ENCODE peak calls at places on chromosomes 1 and 21, in eight cellular contexts. V is IMR-90, A is WTC11, O is SK-N-SH, D is H1, W is HepG2, Q is A549, P is GM12878. Y is an unnamed sample.

GRCh38 chr1:158400901-158401300 is 1.6 kb upstream of the OR10T2 start:
- DNase-seq in O (no peak), A (no peak), W (no peak), P (no peak), Q (no peak), V (no peak), D (no peak), Y (no peak)

GRCh38 chr1:167489581-167490340 is 28.6 kb downstream of the CD247 start:
- DNase-seq in W (no peak), Q (no peak), D (peak), A (peak), P (no peak), O (no peak), V (no peak), Y (no peak)

GRCh38 chr1:29459551-29459945 is 223.2 kb downstream of the PTPRU start:
- DNase-seq in P (no peak), W (no peak), V (no peak), O (no peak), A (no peak), Q (no peak), D (no peak), Y (no peak)

GRCh38 chr1:42941640-42942330 is 16.9 kb downstream of the SLC2A1 start:
- DNase-seq in D (no peak), P (no peak), Q (peak), A (no peak), W (no peak), O (no peak), V (peak), Y (peak)

GRCh38 chr1:228867951-228868730 is 132.9 kb downstream of the RHOU start:
- DNase-seq in W (no peak), O (no peak), V (no peak), D (no peak), A (no peak), P (no peak), Q (no peak), Y (no peak)

GRCh38 chr1:25651824-25652741 is 35.5 kb downstream of the MAN1C1 start:
- DNase-seq in O (peak), V (no peak), D (no peak), W (no peak), Q (no peak), P (no peak), A (no peak), Y (no peak)

GRCh38 chr1:229231754-229232119 is 39.2 kb upstream of the RAB4A start:
- DNase-seq in A (no peak), O (no peak), Q (no peak), P (no peak), V (no peak), W (no peak), D (no peak), Y (no peak)

GRCh38 chr1:153348511-153349362 is at the start of gene PGLYRP4:
- DNase-seq in Q (no peak), V (no peak), D (no peak), P (no peak), O (no peak), W (no peak), A (no peak), Y (no peak)

GRCh38 chr1:180571060-180571831 is 12.5 kb downstream of the OVAAL start:
- DNase-seq in P (no peak), O (no peak), Q (no peak), A (no peak), W (no peak), V (peak), D (no peak), Y (no peak)

GRCh38 chr1:117696567-117696966 is 90.7 kb downstream of the TENT5C start:
- DNase-seq in V (peak), P (no peak), O (no peak), Q (no peak), D (no peak), A (no peak), W (no peak), Y (no peak)

GRCh38 chr1:3052501-3052900 is 16.5 kb upstream of the PRDM16 start:
- DNase-seq in O (no peak), V (no peak), D (no peak), A (no peak), P (no peak), Q (no peak), W (no peak), Y (no peak)

GRCh38 chr1:161198206-161198876 is 513 bp downstream of the ADAMTS4 start:
- DNase-seq in W (peak), V (no peak), A (peak), D (no peak), P (no peak), O (peak), Q (no peak), Y (no peak)

GRCh38 chr1:206456577-206457375 is 13.5 kb upstream of the IKBKE start:
- DNase-seq in W (no peak), O (no peak), V (no peak), A (no peak), Q (no peak), P (no peak), D (no peak), Y (no peak)

GRCh38 chr1:183470961-183471747 is 1.1 kb upstream of the SMG7 start:
- DNase-seq in D (no peak), P (peak), W (peak), A (peak), O (peak), V (peak), Q (peak), Y (peak)

GRCh38 chr1:16321176-16321867 is 31.0 kb downstream of the FBXO42 start:
- DNase-seq in O (no peak), A (no peak), W (peak), V (no peak), Q (no peak), P (peak), D (no peak), Y (no peak)

GRCh38 chr1:3564921-3565831 is 46.1 kb downstream of the MEGF6 start:
- DNase-seq in A (peak), P (no peak), O (peak), Q (no peak), W (no peak), D (peak), V (peak), Y (peak)

GRCh38 chr21:32576011-32576410 is 9.3 kb downstream of the TCP10L start:
- DNase-seq in W (no peak), V (no peak), D (no peak), P (no peak), A (no peak), O (no peak), Q (no peak), Y (no peak)

GRCh38 chr21:38910390-38911008 is 104.8 kb downstream of the ETS2 start:
- DNase-seq in D (no peak), V (no peak), Q (peak), P (no peak), A (no peak), O (peak), W (no peak), Y (no peak)

GRCh38 chr1:177884499-177885021 is 85.3 kb downstream of the SEC16B start:
- DNase-seq in A (no peak), W (no peak), V (no peak), O (no peak), P (no peak), Q (no peak), D (no peak), Y (no peak)

GRCh38 chr1:177883581-177883980 is 86.3 kb downstream of the SEC16B start:
- DNase-seq in W (no peak), Q (no peak), V (no peak), P (no peak), O (no peak), D (no peak), A (no peak), Y (no peak)
- TF ChIP-seq USF2 in W (no peak), Q (no peak), V (no peak), P (no peak), O (no peak), D (no peak), A (no peak), Y (no peak)

GRCh38 chr1:89624314-89624713 is 8.6 kb upstream of the LRRC8C start:
- DNase-seq in V (no peak), W (no peak), P (no peak), A (no peak), O (no peak), Q (no peak), D (no peak), Y (no peak)
- TF ChIP-seq USF2 in V (no peak), W (no peak), P (no peak), A (no peak), O (no peak), Q (no peak), D (no peak), Y (no peak)

DNA sequence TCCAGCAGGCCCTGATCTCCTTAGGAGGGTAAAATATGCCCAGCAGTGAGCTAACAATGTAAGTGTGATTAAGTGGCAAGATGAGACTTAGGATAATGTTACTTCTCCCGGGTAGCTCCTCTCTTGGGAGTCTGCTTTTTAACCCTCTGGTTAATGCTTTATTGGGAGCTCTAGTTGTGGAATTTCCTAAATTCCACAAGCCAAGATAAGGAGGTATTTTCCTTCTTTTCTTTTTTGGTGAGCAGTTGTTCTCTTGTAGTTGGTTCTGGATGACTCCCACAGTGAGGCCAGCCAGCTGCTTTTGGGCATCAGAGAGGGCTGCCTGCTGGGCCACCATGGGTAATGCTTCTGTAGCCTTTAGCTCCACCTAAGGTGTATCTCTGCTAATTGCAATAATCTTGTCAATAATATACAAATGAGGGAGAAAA is 19.3 kb downstream of the C1orf52 start:
- DNase-seq in W (no peak), O (no peak), P (no peak), Q (no peak), D (no peak), V (peak), A (peak), Y (peak)
- TF ChIP-seq USF2 in W (no peak), O (no peak), P (no peak), Q (no peak), D (no peak), V (no peak), A (no peak), Y (no peak)

GRCh38 chr21:42499430-42500106 is 3.5 kb upstream of the RSPH1 start:
- DNase-seq in Q (no peak), P (no peak), A (no peak), D (no peak), W (no peak), O (no peak), V (no peak), Y (no peak)
- TF ChIP-seq USF2 in Q (no peak), P (no peak), A (no peak), D (no peak), W (no peak), O (no peak), V (no peak), Y (no peak)

DNA sequence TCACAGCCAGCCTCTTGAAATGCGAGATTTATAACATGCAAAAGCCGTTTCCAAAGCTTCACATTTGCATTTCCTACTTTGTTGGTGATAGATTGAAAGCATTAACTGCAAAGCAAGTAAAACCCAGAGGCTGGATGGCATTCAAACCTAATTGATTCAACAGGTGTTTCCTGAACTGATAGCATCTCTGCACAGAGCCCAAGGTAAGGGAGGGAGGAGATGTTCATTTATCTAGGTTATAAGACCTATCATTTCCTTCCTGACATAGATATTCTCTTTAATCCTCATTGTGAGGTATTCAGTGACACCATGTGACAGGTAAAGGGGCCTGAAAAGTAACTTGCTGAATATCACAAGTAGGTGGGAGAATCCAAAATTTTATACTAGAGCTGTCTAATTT is 410.0 kb downstream of the OMA1 start:
- DNase-seq in V (no peak), W (no peak), O (no peak), A (no peak), D (no peak), Q (no peak), P (no peak), Y (no peak)
- TF ChIP-seq USF2 in V (no peak), W (no peak), O (no peak), A (no peak), D (no peak), Q (no peak), P (no peak), Y (no peak)

GRCh38 chr1:236166041-236166440 is 23.7 kb downstream of the GPR137B start:
- DNase-seq in P (no peak), Q (no peak), O (no peak), W (no peak), A (no peak), V (no peak), D (no peak), Y (no peak)
- TF ChIP-seq USF2 in P (no peak), Q (no peak), O (no peak), W (no peak), A (no peak), V (no peak), D (no peak), Y (no peak)

GRCh38 chr1:188988589-188988988 is 1489.1 kb downstream of the BRINP3 start:
- DNase-seq in A (no peak), D (no peak), W (no peak), O (no peak), V (peak), P (no peak), Q (peak), Y (no peak)
- TF ChIP-seq USF2 in A (no peak), D (no peak), W (no peak), O (no peak), V (no peak), P (no peak), Q (no peak), Y (no peak)

DNA sequence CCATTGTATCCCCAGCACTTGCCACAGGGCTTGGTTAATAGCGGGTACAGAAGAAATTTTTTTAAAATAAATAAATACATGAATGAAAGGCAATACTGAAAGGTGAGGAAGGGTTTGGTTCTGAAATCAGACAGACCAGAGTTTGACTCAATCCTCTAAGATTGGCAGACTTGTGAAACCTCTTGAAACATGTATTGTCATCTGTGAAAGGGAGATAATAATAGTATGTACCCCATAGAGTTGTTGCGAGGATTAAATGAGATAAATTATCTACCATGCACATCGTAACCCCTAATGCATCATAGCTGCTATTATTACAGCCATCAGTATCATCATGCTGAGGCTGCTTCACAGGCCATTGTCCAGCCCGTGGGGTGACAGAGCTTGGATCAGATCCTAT is 41.4 kb downstream of the S1PR1 start:
- DNase-seq in P (no peak), W (no peak), D (no peak), V (no peak), A (no peak), Q (no peak), O (no peak), Y (no peak)
- TF ChIP-seq USF2 in P (no peak), W (no peak), D (no peak), V (no peak), A (no peak), Q (no peak), O (no peak), Y (no peak)

GRCh38 chr1:156812293-156812990 is 4.2 kb downstream of the SH2D2A start:
- DNase-seq in V (no peak), D (no peak), O (no peak), A (no peak), W (no peak), P (no peak), Q (no peak), Y (no peak)

GRCh38 chr1:156813298-156813697 is 3.4 kb downstream of the SH2D2A start:
- DNase-seq in W (no peak), Q (no peak), D (no peak), V (no peak), A (no peak), P (no peak), O (no peak), Y (no peak)

GRCh38 chr1:156814571-156815260 is 1.9 kb downstream of the SH2D2A start:
- DNase-seq in P (no peak), A (no peak), V (no peak), O (no peak), W (no peak), Q (no peak), D (no peak), Y (no peak)

GRCh38 chr1:156815307-156815826 is 1.3 kb downstream of the SH2D2A start:
- DNase-seq in Q (peak), D (no peak), P (no peak), V (peak), O (peak), W (no peak), A (no peak), Y (no peak)

GRCh38 chr1:156813750-156814570 is 2.7 kb downstream of the SH2D2A start:
- DNase-seq in A (peak), O (no peak), W (peak), D (peak), P (no peak), Q (peak), V (peak), Y (peak)
- TF ChIP-seq USF2 in A (peak), O (no peak), W (peak), D (peak), P (peak), Q (peak), V (peak), Y (peak)